ENCODE peak calls at places on chromosomes 1 and 21, in ten cellular contexts. D is pancreas, Q is aorta, I is ovary, K is uterus, T is cardiac fibroblast, O is cardiac muscle cell, R is colonic mucosa, H is adrenal gland, N is thoracic aorta. M is an unnamed sample.

GRCh38 chr1:57089855-57090254 is 124.0 kb upstream of the C8B start:
- DNase-seq in D (no peak), Q (no peak), I (no peak), K (no peak), T (no peak), O (no peak), R (no peak), H (no peak), N (no peak), M (no peak)

GRCh38 chr1:6034750-6035096 is 11.0 kb upstream of the KCNAB2 start:
- DNase-seq in D (no peak), Q (no peak), I (no peak), K (no peak), T (no peak), O (no peak), R (no peak), H (no peak), N (no peak), M (no peak)

GRCh38 chr1:56430141-56430839 is 149.1 kb downstream of the PLPP3 start:
- DNase-seq in D (no peak), Q (no peak), I (no peak), K (no peak), T (no peak), O (no peak), R (no peak), H (no peak), N (no peak), M (no peak)

GRCh38 chr1:193747579-193747978 is 561.2 kb upstream of the B3GALT2 start:
- DNase-seq in D (no peak), Q (no peak), I (no peak), K (no peak), T (peak), O (no peak), R (no peak), H (no peak), N (no peak), M (no peak)

GRCh38 chr1:204923209-204923608 is 52.5 kb downstream of the NFASC start:
- DNase-seq in D (no peak), Q (no peak), I (no peak), K (no peak), T (no peak), O (no peak), R (no peak), H (no peak), N (no peak), M (no peak)

GRCh38 chr1:159860456-159860855 is 2.0 kb downstream of the VSIG8 start:
- DNase-seq in D (no peak), Q (no peak), I (no peak), K (no peak), T (no peak), O (no peak), R (no peak), H (peak), N (no peak), M (no peak)

GRCh38 chr1:97433520-97434175 is 487.2 kb downstream of the DPYD start:
- DNase-seq in D (no peak), Q (no peak), I (no peak), K (no peak), T (peak), O (no peak), R (no peak), H (no peak), N (no peak), M (no peak)

GRCh38 chr1:229129306-229130027 is 141.4 kb upstream of the RAB4A start:
- DNase-seq in D (no peak), Q (no peak), I (no peak), K (no peak), T (no peak), O (no peak), R (no peak), H (no peak), N (no peak), M (no peak)

GRCh38 chr1:2203671-2204383 is 9.3 kb upstream of the FAAP20 start:
- DNase-seq in D (peak), Q (peak), I (peak), K (peak), T (no peak), O (no peak), R (no peak), H (no peak), N (no peak), M (no peak)
- H3K4me3 ChIP-seq in D (peak), Q (no peak), I (peak), K (peak), T (peak), O (peak), R (peak), H (peak), N (peak), M (peak)

GRCh38 chr1:100350787-100351094 is 1.6 kb upstream of the CDC14A start:
- DNase-seq in D (no peak), Q (no peak), I (peak), K (no peak), T (no peak), O (no peak), R (no peak), H (no peak), N (no peak), M (no peak)
- H3K4me3 ChIP-seq in D (peak), Q (no peak), I (peak), K (peak), T (peak), O (peak), R (peak), H (peak), N (peak), M (peak)

GRCh38 chr1:54777431-54777830 is 13.1 kb upstream of the PARS2 start:
- DNase-seq in D (no peak), Q (no peak), I (no peak), K (no peak), T (no peak), O (no peak), R (no peak), H (no peak), N (no peak), M (no peak)

GRCh38 chr1:54772951-54773350 is 8.6 kb upstream of the PARS2 start:
- DNase-seq in D (no peak), Q (no peak), I (no peak), K (no peak), T (no peak), O (no peak), R (no peak), H (no peak), N (no peak), M (no peak)

GRCh38 chr1:54777011-54777410 is 12.7 kb upstream of the PARS2 start:
- DNase-seq in D (no peak), Q (no peak), I (no peak), K (no peak), T (no peak), O (no peak), R (no peak), H (no peak), N (no peak), M (no peak)

GRCh38 chr1:54774820-54775498 is 10.6 kb upstream of the PARS2 start:
- DNase-seq in D (no peak), Q (no peak), I (no peak), K (no peak), T (peak), O (peak), R (no peak), H (no peak), N (no peak), M (no peak)
- H3K4me3 ChIP-seq in D (no peak), Q (no peak), I (no peak), K (no peak), T (no peak), O (no peak), R (no peak), H (no peak), N (no peak), M (no peak)

GRCh38 chr1:231604276-231604621 is 22.3 kb upstream of the DISC1 start:
- DNase-seq in D (no peak), Q (no peak), I (no peak), K (no peak), T (no peak), O (no peak), R (no peak), H (no peak), N (no peak), M (no peak)
- H3K4me3 ChIP-seq in D (no peak), Q (no peak), I (no peak), K (no peak), T (no peak), O (no peak), R (no peak), H (no peak), N (peak), M (no peak)

GRCh38 chr1:119653135-119653838 is 5.2 kb upstream of the ZNF697 start:
- DNase-seq in D (no peak), Q (no peak), I (no peak), K (no peak), T (no peak), O (no peak), R (no peak), H (no peak), N (no peak), M (no peak)
- H3K4me3 ChIP-seq in D (no peak), Q (no peak), I (no peak), K (no peak), T (no peak), O (no peak), R (no peak), H (no peak), N (no peak), M (no peak)

GRCh38 chr1:21295059-21295401 is 4.8 kb upstream of the ECE1 start:
- DNase-seq in D (no peak), Q (no peak), I (no peak), K (no peak), T (peak), O (no peak), R (no peak), H (peak), N (no peak), M (no peak)

GRCh38 chr1:21292991-21293536 is 2.8 kb upstream of the ECE1 start:
- DNase-seq in D (no peak), Q (no peak), I (no peak), K (no peak), T (no peak), O (no peak), R (no peak), H (no peak), N (no peak), M (no peak)

GRCh38 chr1:21293537-21294265 is 3.4 kb upstream of the ECE1 start:
- DNase-seq in D (no peak), Q (no peak), I (no peak), K (no peak), T (no peak), O (no peak), R (no peak), H (no peak), N (no peak), M (no peak)

GRCh38 chr1:21295545-21295944 is 5.3 kb upstream of the ECE1 start:
- DNase-seq in D (no peak), Q (no peak), I (no peak), K (no peak), T (no peak), O (no peak), R (no peak), H (no peak), N (no peak), M (no peak)

DNA sequence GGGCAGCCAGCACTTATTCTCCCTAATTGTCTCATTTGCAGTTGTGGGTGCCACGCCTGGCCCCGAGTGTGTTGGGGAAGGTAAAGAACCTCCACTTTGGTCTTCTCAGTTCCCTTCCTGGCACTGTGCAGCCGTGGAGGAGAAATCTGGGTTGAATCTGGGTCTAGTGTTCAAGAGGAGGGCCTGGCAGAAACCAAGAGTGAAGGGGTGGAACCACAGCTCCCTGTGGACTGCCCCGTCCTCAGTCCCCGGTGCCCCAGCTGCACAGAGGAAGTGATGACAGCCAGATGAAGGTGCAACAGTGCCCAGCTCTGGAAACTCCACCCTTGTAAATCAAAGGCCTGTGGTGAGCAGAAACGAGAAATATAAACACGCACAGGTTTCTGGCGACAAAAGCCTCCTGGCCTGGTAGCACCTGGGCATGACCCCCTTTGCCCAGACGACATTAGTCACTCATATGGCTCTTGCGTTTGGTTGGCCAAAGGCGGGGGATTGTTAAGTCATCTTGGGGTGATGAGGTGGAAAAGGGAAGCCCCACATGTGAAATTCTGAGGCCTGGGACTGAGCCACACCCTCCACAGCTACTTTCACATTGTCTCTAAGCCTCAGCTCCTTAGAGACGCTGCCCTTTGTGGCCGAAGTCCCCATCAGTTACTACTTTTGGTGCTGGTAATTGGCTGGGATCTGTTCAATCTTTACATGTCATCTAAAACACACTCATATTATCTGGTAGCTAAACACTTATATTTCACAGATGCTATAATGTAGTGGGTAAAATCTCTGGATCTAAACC is 4.2 kb upstream of the ECE1 start:
- DNase-seq in D (no peak), Q (no peak), I (no peak), K (no peak), T (peak), O (peak), R (peak), H (peak), N (no peak), M (no peak)
- H3K4me3 ChIP-seq in D (no peak), Q (no peak), I (no peak), K (no peak), T (no peak), O (no peak), R (no peak), H (no peak), N (no peak), M (no peak)

DNA sequence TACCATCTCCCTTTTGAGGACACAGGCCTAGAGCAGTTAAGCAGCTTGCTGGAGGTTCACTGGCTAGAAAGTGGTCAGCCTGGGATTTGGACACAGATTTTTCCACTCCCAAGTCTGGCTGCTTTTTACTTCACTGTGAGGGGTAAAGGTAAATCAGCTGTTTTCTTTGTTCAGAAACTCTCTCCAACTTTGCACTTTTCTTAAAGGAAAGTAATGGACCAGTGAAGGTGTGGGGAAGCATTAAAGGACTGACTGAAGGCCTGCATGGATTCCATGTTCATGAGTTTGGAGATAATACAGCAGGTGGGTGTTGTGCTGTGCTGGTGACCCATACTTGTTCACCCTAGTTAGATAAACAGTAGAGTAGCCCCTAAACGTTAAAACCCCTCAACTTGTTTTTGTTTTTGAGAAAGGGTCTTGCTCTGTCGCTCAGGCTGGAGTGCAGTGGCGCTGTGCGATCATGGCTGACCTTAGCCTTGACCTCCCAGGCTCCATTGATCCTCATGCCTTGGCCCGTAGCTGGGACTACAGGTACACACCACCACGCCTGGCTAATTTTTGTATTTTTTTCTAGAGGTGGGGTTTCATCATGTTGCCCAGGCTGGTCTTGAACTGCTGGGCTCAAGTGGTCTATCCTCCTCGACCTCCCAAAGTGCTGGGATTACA is 4.2 kb downstream of the SOD1 start:
- DNase-seq in D (no peak), Q (no peak), I (no peak), K (no peak), T (no peak), O (no peak), R (no peak), H (no peak), N (no peak), M (no peak)
- H3K4me3 ChIP-seq in D (no peak), Q (no peak), I (no peak), K (no peak), T (no peak), O (no peak), R (no peak), H (no peak), N (no peak), M (no peak)

GRCh38 chr1:8025061-8025670 is 943 bp downstream of the ERRFI1 start:
- DNase-seq in D (no peak), Q (no peak), I (no peak), K (no peak), T (peak), O (peak), R (no peak), H (no peak), N (no peak), M (no peak)

GRCh38 chr1:8024329-8024728 is 1.8 kb downstream of the ERRFI1 start:
- DNase-seq in D (no peak), Q (no peak), I (no peak), K (no peak), T (peak), O (no peak), R (no peak), H (no peak), N (no peak), M (no peak)

GRCh38 chr1:8026976-8027747 is 1.1 kb upstream of the ERRFI1 start:
- DNase-seq in D (peak), Q (peak), I (peak), K (peak), T (peak), O (no peak), R (peak), H (no peak), N (no peak), M (no peak)

GRCh38 chr1:8026153-8026975 is at the start of gene ERRFI1:
- DNase-seq in D (peak), Q (peak), I (peak), K (peak), T (peak), O (peak), R (peak), H (peak), N (peak), M (peak)

GRCh38 chr1:8025671-8026144 is 401 bp downstream of the ERRFI1 start:
- DNase-seq in D (no peak), Q (peak), I (no peak), K (no peak), T (no peak), O (no peak), R (no peak), H (no peak), N (no peak), M (no peak)
- H3K4me3 ChIP-seq in D (peak), Q (peak), I (peak), K (peak), T (peak), O (peak), R (peak), H (peak), N (peak), M (peak)